ENCODE peak calls at places on chromosomes 16 and 17, in ten cellular contexts. A is CD8-positive, alpha-beta memory T cell; I is transverse colon; O is GM04504; J is psoas muscle; R is HTR-8/SVneo; X is stimulated activated CD8-positive, alpha-beta memory T cell treated with anti-CD3 and anti-CD28 coated beads, Interleukin-7, amount 100 ng/mL, for 1 hour; S is anterior cingulate cortex; L is GM10248; H is Calu3. B is an unnamed sample.

GRCh38 chr16:2845116-2845515 is 12.9 kb downstream of the PRSS22 start:
- DNase-seq in J (no peak), I (no peak), A (no peak), O (no peak), S (no peak), X (no peak), R (no peak), H (no peak), L (no peak), B (no peak)

GRCh38 chr16:17831330-17831729 is 360.6 kb upstream of the XYLT1 start:
- DNase-seq in I (no peak), A (no peak), J (no peak), X (no peak), S (no peak), H (no peak), R (no peak), O (no peak), L (no peak), B (no peak)

GRCh38 chr17:81438688-81439087 is 43.4 kb downstream of the BAHCC1 start:
- DNase-seq in O (no peak), J (no peak), A (no peak), X (no peak), R (no peak), H (no peak), I (no peak), S (no peak), L (no peak), B (no peak)

GRCh38 chr16:4686497-4687210 is 6.7 kb upstream of the NUDT16L1 start:
- DNase-seq in R (no peak), A (no peak), J (peak; percentile 43), L (no peak), S (no peak), O (no peak), X (no peak), I (no peak), H (no peak), B (no peak)

GRCh38 chr17:16872836-16873653 is 98.9 kb downstream of the TNFRSF13B start:
- DNase-seq in S (no peak), R (peak; percentile 67), I (peak; percentile 50), O (no peak), A (no peak), J (no peak), X (no peak), H (peak; percentile 50), L (peak; percentile 78), B (peak; percentile 51)

GRCh38 chr16:82535262-82535661 is 91.5 kb upstream of the CDH13 start:
- DNase-seq in J (no peak), X (no peak), A (no peak), I (no peak), O (no peak), S (no peak), R (no peak), H (no peak), L (no peak), B (no peak)

GRCh38 chr17:82015311-82015971 is 7.2 kb downstream of the CENPX start:
- DNase-seq in R (no peak), X (no peak), S (no peak), O (no peak), A (no peak), I (no peak), H (no peak), L (no peak), J (no peak), B (no peak)

GRCh38 chr16:11386054-11386680 is 40.9 kb downstream of the RMI2 start:
- DNase-seq in A (no peak), R (no peak), I (no peak), S (no peak), J (no peak), X (no peak), H (no peak), O (no peak), L (no peak), B (no peak)

GRCh38 chr17:21358185-21358584 is 18.0 kb upstream of the KCNJ12 start:
- DNase-seq in X (no peak), S (no peak), L (no peak), O (no peak), I (no peak), R (no peak), J (no peak), H (no peak), A (no peak), B (no peak)

GRCh38 chr17:61007980-61008379 is 330.3 kb downstream of the BCAS3 start:
- DNase-seq in R (no peak), H (no peak), J (no peak), X (no peak), O (no peak), L (no peak), I (peak; percentile 48), S (no peak), A (no peak), B (no peak)

GRCh38 chr17:31226950-31227349 is 70.1 kb downstream of the OMG start:
- DNase-seq in I (no peak), X (no peak), H (no peak), A (no peak), O (no peak), J (no peak), R (no peak), S (no peak), L (no peak), B (no peak)

GRCh38 chr17:16391451-16391850 is 10.6 kb downstream of the UBB start:
- DNase-seq in A (no peak), J (peak; percentile 32), I (no peak), X (no peak), R (no peak), H (no peak), L (no peak), S (no peak), O (no peak), B (no peak)

GRCh38 chr16:29825145-29826044 is 5.1 kb downstream of the MVP start:
- DNase-seq in O (no peak), S (peak; percentile 66), A (no peak), L (peak; percentile 81), X (no peak), I (peak; percentile 70), J (peak; percentile 77), H (no peak), R (no peak), B (peak; percentile 96)

GRCh38 chr17:50891577-50891989 is 25.4 kb upstream of the TOB1 start:
- DNase-seq in I (no peak), O (no peak), J (no peak), L (no peak), S (no peak), X (no peak), R (no peak), A (no peak), H (no peak), B (no peak)

GRCh38 chr17:2094891-2095535 is 40.1 kb downstream of the HIC1 start:
- DNase-seq in S (peak; percentile 19), R (no peak), A (no peak), O (no peak), X (no peak), I (peak; percentile 33), L (peak; percentile 43), H (no peak), J (peak; percentile 75), B (peak; percentile 15)

GRCh38 chr16:57147381-57148191 is 38.3 kb downstream of the PSME3IP1 start:
- DNase-seq in X (no peak), L (no peak), I (no peak), O (peak; percentile 54), H (no peak), J (no peak), S (peak; percentile 45), A (no peak), R (no peak), B (no peak)

GRCh38 chr17:82098939-82099765 is 1.1 kb upstream of the FASN start:
- DNase-seq in H (no peak), A (no peak), I (peak; percentile 44), S (no peak), R (no peak), O (no peak), L (no peak), X (no peak), J (peak; percentile 67), B (no peak)

GRCh38 chr17:10114931-10115535 is 83.4 kb downstream of the GAS7 start:
- DNase-seq in X (peak; percentile 48), L (peak; percentile 68), S (peak; percentile 71), J (peak; percentile 96), H (peak; percentile 61), A (peak; percentile 88), I (peak; percentile 84), R (peak; percentile 89), O (peak; percentile 96), B (no peak)

GRCh38 chr16:21950782-21951521 is 2.2 kb upstream of the UQCRC2 start:
- DNase-seq in S (no peak), J (no peak), X (no peak), A (peak; percentile 9), I (no peak), L (peak; percentile 26), O (peak; percentile 3), H (peak; percentile 40), R (peak; percentile 8), B (peak; percentile 59)

GRCh38 chr16:67923414-67924127 is 8.1 kb downstream of the CTRL start:
- DNase-seq in X (no peak), H (no peak), I (no peak), O (no peak), L (no peak), J (no peak), S (no peak), R (no peak), A (no peak), B (no peak)

GRCh38 chr17:78868391-78868790 is 27.8 kb upstream of the USP36 start:
- DNase-seq in R (no peak), S (no peak), I (no peak), J (peak; percentile 5), H (no peak), L (no peak), O (peak; percentile 64), X (no peak), A (no peak), B (peak; percentile 83)

GRCh38 chr17:2337811-2338657 is 733 bp downstream of the SGSM2 start:
- DNase-seq in A (peak; percentile 52), X (peak; percentile 13), L (peak; percentile 73), S (peak; percentile 59), R (peak; percentile 68), O (no peak), I (peak; percentile 76), H (peak; percentile 69), J (peak; percentile 79), B (peak; percentile 41)

GRCh38 chr17:43900183-43900857 is 7.0 kb downstream of the MPP2 start:
- DNase-seq in J (peak; percentile 91), R (peak; percentile 100), H (peak; percentile 95), O (peak; percentile 48), A (peak; percentile 60), I (peak; percentile 87), S (peak; percentile 78), L (peak; percentile 88), X (peak; percentile 56), B (peak; percentile 70)

GRCh38 chr16:87042551-87043272 is 274.5 kb downstream of the C16orf95 start:
- DNase-seq in J (no peak), R (no peak), H (no peak), L (no peak), A (no peak), I (no peak), S (no peak), X (no peak), O (no peak), B (no peak)

GRCh38 chr17:30819941-30820705 is 4.4 kb downstream of the CRLF3 start:
- DNase-seq in X (no peak), L (no peak), S (no peak), A (no peak), O (no peak), I (no peak), J (no peak), R (no peak), H (no peak), B (peak; percentile 1)

GRCh38 chr16:3086596-3087242 is 12.4 kb downstream of the ZSCAN10 start:
- DNase-seq in X (no peak), R (no peak), J (peak; percentile 52), H (no peak), O (no peak), L (no peak), I (no peak), S (no peak), A (no peak), B (no peak)

GRCh38 chr16:27199747-27200146 is 3.6 kb upstream of the KDM8 start:
- DNase-seq in S (no peak), J (no peak), A (peak; percentile 53), L (peak; percentile 58), R (no peak), O (no peak), X (no peak), I (no peak), H (no peak), B (no peak)

GRCh38 chr17:52546493-52546892 is 388.0 kb upstream of the CA10 start:
- DNase-seq in J (no peak), S (no peak), R (no peak), A (no peak), H (no peak), L (no peak), I (no peak), O (no peak), X (no peak), B (no peak)

B was measured in HCEC 1CT.